ENCODE peak calls at places on chromosome 10, in seven cellular contexts. H is Karpas-422, C is left lung, M is GM12878, Y is left ventricle myocardium inferior, A is SK-N-MC, X is A549. J is an unnamed sample.
A peak's percentile ranks its signal among the peaks of the same experiment; 100 is the strongest.

GRCh38 chr10:109343293-109343692 is 580.0 kb downstream of the XPNPEP1 start:
- DNase-seq in H (no peak), C (no peak), M (no peak), Y (no peak), A (no peak), X (no peak), J (no peak)

GRCh38 chr10:88820990-88821389 is 18.5 kb downstream of the LIPM start:
- DNase-seq in H (no peak), C (no peak), M (no peak), Y (no peak), A (peak; percentile 39), X (no peak), J (no peak)

GRCh38 chr10:21525367-21526183 is at the start of gene SKIDA1:
- DNase-seq in H (peak; percentile 86), C (peak; percentile 95), M (no peak), Y (peak; percentile 89), A (peak; percentile 76), X (peak; percentile 69), J (peak; percentile 93)

GRCh38 chr10:36220122-36220521 is 578.0 kb upstream of the FZD8 start:
- DNase-seq in H (no peak), C (no peak), M (no peak), Y (no peak), A (no peak), X (no peak), J (no peak)

GRCh38 chr10:8056378-8056777 is 1.9 kb downstream of the GATA3 start:
- DNase-seq in H (no peak), C (no peak), M (no peak), Y (no peak), A (no peak), X (no peak), J (no peak)

GRCh38 chr10:70965566-70965965 is 77.2 kb upstream of the PCBD1 start:
- DNase-seq in H (no peak), C (no peak), M (no peak), Y (no peak), A (no peak), X (no peak), J (no peak)

GRCh38 chr10:63703740-63704345 is 182.6 kb downstream of the REEP3 start:
- DNase-seq in H (no peak), C (peak; percentile 37), M (no peak), Y (no peak), A (no peak), X (no peak), J (no peak)

GRCh38 chr10:121183241-121183640 is 332.1 kb downstream of the WDR11 start:
- DNase-seq in H (no peak), C (no peak), M (no peak), Y (no peak), A (no peak), X (no peak), J (no peak)

GRCh38 chr10:57694956-57695605 is 572.6 kb downstream of the IPMK start:
- DNase-seq in H (no peak), C (no peak), M (no peak), Y (no peak), A (no peak), X (no peak), J (no peak)

GRCh38 chr10:131786756-131787605 is 113.8 kb upstream of the PPP2R2D start:
- DNase-seq in H (peak; percentile 77), C (no peak), M (peak; percentile 2), Y (no peak), A (peak; percentile 5), X (peak; percentile 26), J (no peak)

GRCh38 chr10:77111611-77112550 is 525.7 kb downstream of the KCNMA1 start:
- DNase-seq in H (peak; percentile 63), C (no peak), M (peak; percentile 13), Y (no peak), A (no peak), X (peak; percentile 76), J (no peak)

GRCh38 chr10:98425511-98426352 is 10.8 kb upstream of the PYROXD2 start:
- DNase-seq in H (peak; percentile 73), C (no peak), M (no peak), Y (peak; percentile 40), A (no peak), X (peak; percentile 64), J (no peak)

GRCh38 chr10:123642697-123643096 is 23.5 kb upstream of the GPR26 start:
- DNase-seq in H (no peak), C (no peak), M (no peak), Y (no peak), A (no peak), X (no peak), J (no peak)

GRCh38 chr10:93180402-93181040 is 106.8 kb downstream of the CYP26A1 start:
- DNase-seq in H (no peak), C (no peak), M (no peak), Y (peak; percentile 23), A (peak; percentile 0), X (no peak), J (no peak)

GRCh38 chr10:78388331-78389050 is 354.8 kb downstream of the RPS24 start:
- DNase-seq in H (no peak), C (no peak), M (no peak), Y (no peak), A (no peak), X (no peak), J (no peak)

GRCh38 chr10:100508691-100509150 is 10.9 kb downstream of the SEC31B start:
- DNase-seq in H (peak; percentile 86), C (no peak), M (no peak), Y (no peak), A (no peak), X (peak; percentile 79), J (no peak)

GRCh38 chr10:73730153-73730906 is 13.8 kb upstream of the SEC24C start:
- DNase-seq in H (peak; percentile 97), C (peak; percentile 94), M (peak; percentile 68), Y (peak; percentile 85), A (no peak), X (peak; percentile 75), J (peak; percentile 80)

GRCh38 chr10:73732426-73732825 is 11.7 kb upstream of the SEC24C start:
- DNase-seq in H (no peak), C (no peak), M (no peak), Y (no peak), A (no peak), X (no peak), J (no peak)

GRCh38 chr10:73732931-73733623 is 11.1 kb upstream of the SEC24C start:
- DNase-seq in H (no peak), C (peak; percentile 78), M (no peak), Y (no peak), A (no peak), X (no peak), J (no peak)

GRCh38 chr10:73734028-73734720 is 10.0 kb upstream of the SEC24C start:
- DNase-seq in H (no peak), C (no peak), M (no peak), Y (no peak), A (no peak), X (no peak), J (no peak)

GRCh38 chr10:73731588-73732375 is 12.4 kb upstream of the SEC24C start:
- DNase-seq in H (no peak), C (peak; percentile 80), M (no peak), Y (no peak), A (no peak), X (no peak), J (no peak)
- H3K4me3 ChIP-seq in H (peak overlapping the region; percentile 74), C (peak overlapping the region; percentile 74), M (no peak overlapping the region), Y (peak overlapping the region; percentile 97), A (no peak overlapping the region), X (peak overlapping the region; percentile 73), J (no peak overlapping the region)

GRCh38 chr10:28677889-28678686 is 767 bp downstream of the BAMBI start:
- DNase-seq in H (no peak), C (peak; percentile 89), M (no peak), Y (peak; percentile 31), A (no peak), X (no peak), J (peak; percentile 53)

GRCh38 chr10:28674782-28675181 is 2.5 kb upstream of the BAMBI start:
- DNase-seq in H (no peak), C (no peak), M (no peak), Y (no peak), A (no peak), X (no peak), J (no peak)

GRCh38 chr10:28678687-28679457 is 1.6 kb downstream of the BAMBI start:
- DNase-seq in H (no peak), C (no peak), M (no peak), Y (no peak), A (no peak), X (no peak), J (no peak)

GRCh38 chr10:28676297-28676967 is 889 bp upstream of the BAMBI start:
- DNase-seq in H (no peak), C (no peak), M (no peak), Y (peak; percentile 26), A (no peak), X (no peak), J (no peak)

DNA sequence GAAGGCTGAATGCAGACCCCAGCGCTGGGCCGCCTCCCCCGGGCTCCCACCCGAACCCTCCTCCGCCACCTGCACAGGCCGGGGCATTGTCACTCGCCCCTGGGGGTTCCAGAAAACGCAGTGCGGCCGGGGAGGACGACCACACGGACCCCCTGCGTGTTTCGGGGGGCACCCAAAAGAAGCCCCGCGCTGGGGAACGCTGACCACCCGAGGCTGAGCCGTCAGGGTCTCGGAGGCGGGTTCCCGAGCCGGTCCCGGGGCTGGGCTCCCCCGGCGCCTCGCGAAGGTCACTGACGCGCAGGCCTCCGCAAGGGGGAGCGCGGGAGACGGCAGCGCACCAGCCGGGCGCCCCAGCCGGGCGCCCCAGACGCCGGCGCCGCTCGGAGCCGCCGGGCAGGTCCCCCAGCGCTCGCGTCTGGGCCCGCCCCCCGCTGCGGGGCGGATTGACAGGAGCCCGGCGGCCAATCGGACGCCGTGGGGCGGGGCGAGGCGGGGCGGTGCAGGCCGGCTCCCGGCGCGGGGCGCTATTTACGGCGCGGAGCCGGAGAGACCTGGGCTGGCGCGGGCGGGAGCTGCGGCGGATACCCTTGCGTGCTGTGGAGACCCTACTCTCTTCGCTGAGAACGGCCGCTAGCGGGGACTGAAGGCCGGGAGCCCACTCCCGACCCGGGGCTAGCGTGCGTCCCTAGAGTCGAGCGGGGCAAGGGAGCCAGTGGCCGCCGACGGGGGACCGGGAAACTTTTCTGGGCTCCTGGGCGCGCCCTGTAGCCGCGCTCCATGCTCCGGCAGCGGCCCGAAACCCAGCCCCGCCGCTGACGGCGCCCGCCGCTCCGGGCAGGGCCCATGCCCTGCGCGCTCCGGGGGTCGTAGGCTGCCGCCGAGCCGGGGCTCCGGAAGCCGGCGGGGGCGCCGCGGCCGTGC is at the start of gene BAMBI:
- DNase-seq in H (peak; percentile 89), C (peak; percentile 98), M (no peak), Y (peak; percentile 93), A (no peak), X (peak; percentile 49), J (peak; percentile 93)
- H3K27ac ChIP-seq in H (no peak within 1 kb of the TSS), C (peak within 1 kb of the TSS; percentile 74), M (no peak within 1 kb of the TSS), Y (peak within 1 kb of the TSS; percentile 89), A (no peak within 1 kb of the TSS), X (peak within 1 kb of the TSS; percentile 94), J (peak within 1 kb of the TSS; percentile 59)

GRCh38 chr10:75407716-75408511 is 6.3 kb upstream of the ZNF503 start:
- DNase-seq in H (no peak), C (peak; percentile 90), M (no peak), Y (peak; percentile 60), A (no peak), X (no peak), J (peak; percentile 50)
- H3K4me3 ChIP-seq in H (no peak overlapping the region), C (peak overlapping the region; percentile 73), M (no peak overlapping the region), Y (peak overlapping the region; percentile 94), A (peak overlapping the region; percentile 84), X (peak overlapping the region; percentile 78), J (peak overlapping the region; percentile 83)

GRCh38 chr10:115851689-115852088 is 421.3 kb downstream of the GFRA1 start:
- DNase-seq in H (no peak), C (no peak), M (no peak), Y (no peak), A (no peak), X (no peak), J (no peak)
- H3K27ac ChIP-seq in H (no peak overlapping the region), C (no peak overlapping the region), M (no peak overlapping the region), Y (no peak overlapping the region), A (no peak overlapping the region), X (no peak overlapping the region), J (no peak overlapping the region)